ENCODE peak calls at places on chromosomes 3 and 15, in four cellular contexts. J is breast epithelium, U is testis, N is H54. C is an unnamed sample.

GRCh38 chr15:50854594-50855490 is 53.6 kb upstream of the AP4E1 start:
- DNase-seq in J (peak), U (no peak), N (no peak), C (no peak)

GRCh38 chr15:51374131-51374530 is 32.7 kb downstream of the GLDN start:
- DNase-seq in J (no peak), U (no peak), N (no peak), C (no peak)

GRCh38 chr15:95565702-95566101 is 764.8 kb upstream of the NR2F2 start:
- DNase-seq in J (no peak), U (no peak), N (no peak), C (no peak)

GRCh38 chr15:69760890-69761568 is 308.4 kb downstream of the RPLP1 start:
- DNase-seq in J (peak), U (peak), N (peak), C (no peak)

GRCh38 chr3:150252462-150252861 is 155.6 kb upstream of the TSC22D2 start:
- DNase-seq in J (no peak), U (no peak), N (no peak), C (no peak)

GRCh38 chr3:194268659-194269487 is 82.3 kb downstream of the CPN2 start:
- DNase-seq in J (peak), U (no peak), N (no peak), C (peak)

GRCh38 chr3:123986427-123986826 is 5.5 kb downstream of the ROPN1 start:
- DNase-seq in J (no peak), U (no peak), N (no peak), C (no peak)

GRCh38 chr15:81968691-81969090 is 77.1 kb downstream of the MEX3B start:
- DNase-seq in J (no peak), U (no peak), N (no peak), C (no peak)

GRCh38 chr3:60935709-60936108 is 315.5 kb downstream of the FHIT start:
- DNase-seq in J (no peak), U (no peak), N (peak), C (no peak)

GRCh38 chr15:40286794-40287193 is 3.9 kb upstream of the ANKRD63 start:
- DNase-seq in J (no peak), U (no peak), N (no peak), C (no peak)

GRCh38 chr3:100334340-100335136 is at the start of gene NIT2:
- DNase-seq in J (peak), U (peak), N (peak), C (peak)
- TF ChIP-seq POLR2A in J (no peak), U (no peak), N (peak), C (peak)

GRCh38 chr3:142888099-142888483 is 792 bp downstream of the PCOLCE2 start:
- DNase-seq in J (no peak), U (peak), N (peak), C (peak)
- TF ChIP-seq POLR2A in J (no peak), U (no peak), N (no peak), C (no peak)

GRCh38 chr3:156787926-156788663 is 38.1 kb upstream of the LEKR1 start:
- DNase-seq in J (no peak), U (no peak), N (peak), C (peak)
- TF ChIP-seq POLR2A in J (no peak), U (no peak), N (no peak), C (no peak)

GRCh38 chr3:152472606-152472954 is 203.9 kb downstream of the MBNL1 start:
- DNase-seq in J (no peak), U (no peak), N (no peak), C (no peak)
- TF ChIP-seq POLR2A in J (no peak), U (no peak), N (no peak), C (no peak)

GRCh38 chr3:38138347-38139190 is at the start of gene MYD88:
- DNase-seq in J (peak), U (peak), N (no peak), C (peak)
- TF ChIP-seq POLR2A in J (no peak), U (no peak), N (peak), C (peak)

DNA sequence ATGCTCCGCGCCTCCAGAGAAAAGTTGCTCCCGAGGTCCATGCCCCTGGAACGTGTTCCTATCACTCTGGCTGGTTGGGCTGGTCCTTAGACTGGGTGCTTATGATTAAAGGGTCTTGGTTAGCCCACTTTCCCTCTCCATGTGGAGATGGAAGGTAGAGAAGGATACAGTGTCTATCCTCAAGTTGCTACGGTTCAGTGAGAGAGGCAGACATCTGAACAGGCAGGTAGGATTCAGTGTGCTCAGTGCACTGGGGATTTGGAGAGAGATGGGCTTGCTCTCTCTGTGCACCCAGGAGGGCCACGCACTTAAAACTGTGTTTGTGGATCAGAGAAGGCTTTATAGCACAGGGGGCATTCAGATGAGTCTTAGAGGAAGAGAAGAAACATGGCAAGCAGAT is 63.0 kb downstream of the RPL39L start:
- DNase-seq in J (no peak), U (no peak), N (no peak), C (no peak)
- TF ChIP-seq POLR2A in J (no peak), U (no peak), N (no peak), C (no peak)